ENCODE peak calls at places on chromosomes 12 and 14, in seven cellular contexts. One of them, this sample, is unnamed.

GRCh38 chr14:67358914-67359313 is 690 bp downstream of the ATP6V1D start:
- DNase-seq in psoas muscle: no peak
- DNase-seq in neural crest cell: no peak
- DNase-seq in suprapubic skin: no peak
- DNase-seq in progenitor cell of endocrine pancreas: no peak
- DNase-seq in AG04450: no peak
- DNase-seq in dorsolateral prefrontal cortex: no peak
- DNase-seq in this sample: no peak

GRCh38 chr14:79597561-79597960 is 613.7 kb downstream of the DIO2 start:
- DNase-seq in neural crest cell: no peak
- DNase-seq in psoas muscle: no peak
- DNase-seq in AG04450: no peak
- DNase-seq in dorsolateral prefrontal cortex: no peak
- DNase-seq in suprapubic skin: no peak
- DNase-seq in progenitor cell of endocrine pancreas: no peak
- DNase-seq in this sample: no peak

GRCh38 chr14:91299483-91300115 is 55.1 kb upstream of the GPR68 start:
- DNase-seq in neural crest cell: no peak
- DNase-seq in dorsolateral prefrontal cortex: no peak
- DNase-seq in suprapubic skin: no peak
- DNase-seq in AG04450: no peak
- DNase-seq in progenitor cell of endocrine pancreas: no peak
- DNase-seq in psoas muscle: no peak
- DNase-seq in this sample: no peak

GRCh38 chr14:101071493-101071891 is 168.0 kb upstream of the RTL1 start:
- DNase-seq in suprapubic skin: no peak
- DNase-seq in AG04450: no peak
- DNase-seq in dorsolateral prefrontal cortex: peak; percentile 40
- DNase-seq in neural crest cell: no peak
- DNase-seq in progenitor cell of endocrine pancreas: peak; percentile 6
- DNase-seq in psoas muscle: no peak
- DNase-seq in this sample: peak; percentile 62

GRCh38 chr14:31038521-31039166 is 12.5 kb upstream of the STRN3 start:
- DNase-seq in psoas muscle: no peak
- DNase-seq in neural crest cell: no peak
- DNase-seq in AG04450: no peak
- DNase-seq in suprapubic skin: no peak
- DNase-seq in progenitor cell of endocrine pancreas: no peak
- DNase-seq in dorsolateral prefrontal cortex: no peak
- DNase-seq in this sample: no peak

GRCh38 chr14:93977790-93978581 is 1.6 kb upstream of the ASB2 start:
- DNase-seq in dorsolateral prefrontal cortex: no peak
- DNase-seq in suprapubic skin: no peak
- DNase-seq in progenitor cell of endocrine pancreas: no peak
- DNase-seq in AG04450: no peak
- DNase-seq in psoas muscle: peak; percentile 29
- DNase-seq in neural crest cell: no peak
- DNase-seq in this sample: no peak

GRCh38 chr14:26765768-26766550 is 168.1 kb upstream of the NOVA1 start:
- DNase-seq in neural crest cell: no peak
- DNase-seq in progenitor cell of endocrine pancreas: no peak
- DNase-seq in psoas muscle: peak; percentile 53
- DNase-seq in AG04450: no peak
- DNase-seq in suprapubic skin: no peak
- DNase-seq in dorsolateral prefrontal cortex: no peak
- DNase-seq in this sample: no peak

GRCh38 chr14:96030136-96030760 is 8.9 kb upstream of the C14orf132 start:
- DNase-seq in psoas muscle: no peak
- DNase-seq in suprapubic skin: no peak
- DNase-seq in progenitor cell of endocrine pancreas: no peak
- DNase-seq in AG04450: no peak
- DNase-seq in dorsolateral prefrontal cortex: no peak
- DNase-seq in neural crest cell: no peak
- DNase-seq in this sample: no peak

GRCh38 chr12:120262852-120263724 is 2.4 kb downstream of the PXN start:
- DNase-seq in psoas muscle: peak; percentile 75
- DNase-seq in AG04450: no peak
- DNase-seq in dorsolateral prefrontal cortex: no peak
- DNase-seq in progenitor cell of endocrine pancreas: no peak
- DNase-seq in neural crest cell: no peak
- DNase-seq in suprapubic skin: no peak
- DNase-seq in this sample: no peak

GRCh38 chr14:21866479-21866878 is 192.9 kb upstream of the OR4E1 start:
- DNase-seq in progenitor cell of endocrine pancreas: no peak
- DNase-seq in AG04450: no peak
- DNase-seq in psoas muscle: no peak
- DNase-seq in neural crest cell: no peak
- DNase-seq in suprapubic skin: no peak
- DNase-seq in dorsolateral prefrontal cortex: no peak
- DNase-seq in this sample: no peak

GRCh38 chr14:104977008-104977680 is 1.0 kb downstream of the AHNAK2 start:
- DNase-seq in psoas muscle: peak; percentile 53
- DNase-seq in neural crest cell: no peak
- DNase-seq in suprapubic skin: peak; percentile 74
- DNase-seq in progenitor cell of endocrine pancreas: no peak
- DNase-seq in AG04450: no peak
- DNase-seq in dorsolateral prefrontal cortex: no peak
- DNase-seq in this sample: no peak

GRCh38 chr12:75738486-75738885 is 227.1 kb upstream of the KRR1 start:
- DNase-seq in progenitor cell of endocrine pancreas: no peak
- DNase-seq in AG04450: no peak
- DNase-seq in dorsolateral prefrontal cortex: no peak
- DNase-seq in psoas muscle: no peak
- DNase-seq in neural crest cell: no peak
- DNase-seq in suprapubic skin: no peak
- DNase-seq in this sample: no peak

DNA sequence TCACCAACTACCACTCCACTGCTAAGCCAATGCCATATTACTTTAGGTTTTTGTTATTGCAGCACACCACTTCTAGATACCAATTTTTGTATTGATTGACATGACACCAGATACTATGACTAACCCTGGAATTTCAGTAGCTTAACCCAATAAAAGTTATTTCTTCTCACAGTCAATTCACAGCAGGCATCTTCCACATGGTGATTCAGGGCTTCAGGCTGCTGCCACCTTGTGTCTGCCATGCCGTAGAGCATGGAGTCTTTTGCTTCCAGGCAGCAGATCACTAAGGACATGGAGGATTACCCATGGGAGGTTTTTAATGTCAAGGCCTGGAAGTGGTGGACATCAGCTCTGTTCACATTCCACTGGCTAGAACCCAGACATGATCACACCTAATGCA is 56.4 kb upstream of the LTA4H start:
- DNase-seq in progenitor cell of endocrine pancreas: no peak
- DNase-seq in dorsolateral prefrontal cortex: no peak
- DNase-seq in AG04450: no peak
- DNase-seq in suprapubic skin: no peak
- DNase-seq in neural crest cell: no peak
- DNase-seq in psoas muscle: no peak
- DNase-seq in this sample: no peak
- TF ChIP-seq CTCF in progenitor cell of endocrine pancreas: no peak
- TF ChIP-seq CTCF in dorsolateral prefrontal cortex: no peak
- TF ChIP-seq CTCF in AG04450: no peak
- TF ChIP-seq CTCF in suprapubic skin: no peak
- TF ChIP-seq CTCF in neural crest cell: no peak
- TF ChIP-seq CTCF in psoas muscle: no peak
- TF ChIP-seq CTCF in this sample: no peak

GRCh38 chr12:71439613-71440392 is at the start of gene LGR5:
- DNase-seq in progenitor cell of endocrine pancreas: peak; percentile 39
- DNase-seq in psoas muscle: peak; percentile 69
- DNase-seq in dorsolateral prefrontal cortex: peak; percentile 85
- DNase-seq in AG04450: no peak
- DNase-seq in neural crest cell: peak; percentile 66
- DNase-seq in suprapubic skin: peak; percentile 70
- DNase-seq in this sample: peak; percentile 77
- TF ChIP-seq CTCF in progenitor cell of endocrine pancreas: no peak
- TF ChIP-seq CTCF in psoas muscle: no peak
- TF ChIP-seq CTCF in dorsolateral prefrontal cortex: no peak
- TF ChIP-seq CTCF in AG04450: no peak
- TF ChIP-seq CTCF in neural crest cell: no peak
- TF ChIP-seq CTCF in suprapubic skin: no peak
- TF ChIP-seq CTCF in this sample: no peak

GRCh38 chr14:32381869-32382268 is 52.8 kb downstream of the AKAP6 start:
- DNase-seq in neural crest cell: no peak
- DNase-seq in psoas muscle: no peak
- DNase-seq in suprapubic skin: no peak
- DNase-seq in dorsolateral prefrontal cortex: no peak
- DNase-seq in progenitor cell of endocrine pancreas: no peak
- DNase-seq in AG04450: no peak
- DNase-seq in this sample: no peak

GRCh38 chr14:32379447-32379846 is 50.3 kb downstream of the AKAP6 start:
- DNase-seq in neural crest cell: no peak
- DNase-seq in psoas muscle: no peak
- DNase-seq in AG04450: no peak
- DNase-seq in progenitor cell of endocrine pancreas: no peak
- DNase-seq in dorsolateral prefrontal cortex: no peak
- DNase-seq in suprapubic skin: no peak
- DNase-seq in this sample: no peak

GRCh38 chr14:32384464-32384863 is 55.4 kb downstream of the AKAP6 start:
- DNase-seq in progenitor cell of endocrine pancreas: no peak
- DNase-seq in neural crest cell: no peak
- DNase-seq in suprapubic skin: no peak
- DNase-seq in AG04450: no peak
- DNase-seq in dorsolateral prefrontal cortex: no peak
- DNase-seq in psoas muscle: no peak
- DNase-seq in this sample: no peak

GRCh38 chr14:32383337-32384009 is 54.4 kb downstream of the AKAP6 start:
- DNase-seq in AG04450: no peak
- DNase-seq in neural crest cell: no peak
- DNase-seq in psoas muscle: no peak
- DNase-seq in suprapubic skin: no peak
- DNase-seq in dorsolateral prefrontal cortex: no peak
- DNase-seq in progenitor cell of endocrine pancreas: no peak
- DNase-seq in this sample: no peak

GRCh38 chr14:32382704-32383103 is 53.6 kb downstream of the AKAP6 start:
- DNase-seq in AG04450: no peak
- DNase-seq in psoas muscle: no peak
- DNase-seq in suprapubic skin: no peak
- DNase-seq in dorsolateral prefrontal cortex: no peak
- DNase-seq in neural crest cell: no peak
- DNase-seq in progenitor cell of endocrine pancreas: no peak
- DNase-seq in this sample: no peak
- TF ChIP-seq CTCF in AG04450: peak; percentile 61
- TF ChIP-seq CTCF in psoas muscle: no peak
- TF ChIP-seq CTCF in suprapubic skin: no peak
- TF ChIP-seq CTCF in dorsolateral prefrontal cortex: peak; percentile 17
- TF ChIP-seq CTCF in neural crest cell: peak; percentile 51
- TF ChIP-seq CTCF in progenitor cell of endocrine pancreas: peak; percentile 48
- TF ChIP-seq CTCF in this sample: peak; percentile 55

GRCh38 chr12:20361416-20361815 is 6.9 kb upstream of the PDE3A start:
- DNase-seq in progenitor cell of endocrine pancreas: no peak
- DNase-seq in suprapubic skin: no peak
- DNase-seq in AG04450: no peak
- DNase-seq in psoas muscle: peak; percentile 34
- DNase-seq in dorsolateral prefrontal cortex: no peak
- DNase-seq in neural crest cell: no peak
- DNase-seq in this sample: no peak

GRCh38 chr12:20367731-20368652 is at the start of gene PDE3A:
- DNase-seq in psoas muscle: peak; percentile 72
- DNase-seq in neural crest cell: peak; percentile 61
- DNase-seq in progenitor cell of endocrine pancreas: peak; percentile 67
- DNase-seq in AG04450: no peak
- DNase-seq in suprapubic skin: peak; percentile 71
- DNase-seq in dorsolateral prefrontal cortex: peak; percentile 56
- DNase-seq in this sample: peak; percentile 80

GRCh38 chr12:20366776-20367409 is 1.4 kb upstream of the PDE3A start:
- DNase-seq in suprapubic skin: no peak
- DNase-seq in AG04450: no peak
- DNase-seq in psoas muscle: no peak
- DNase-seq in progenitor cell of endocrine pancreas: no peak
- DNase-seq in neural crest cell: no peak
- DNase-seq in dorsolateral prefrontal cortex: no peak
- DNase-seq in this sample: no peak

GRCh38 chr12:20360407-20360806 is 7.9 kb upstream of the PDE3A start:
- DNase-seq in dorsolateral prefrontal cortex: no peak
- DNase-seq in progenitor cell of endocrine pancreas: no peak
- DNase-seq in neural crest cell: no peak
- DNase-seq in psoas muscle: no peak
- DNase-seq in AG04450: no peak
- DNase-seq in suprapubic skin: no peak
- DNase-seq in this sample: no peak

GRCh38 chr12:20364501-20364900 is 3.8 kb upstream of the PDE3A start:
- DNase-seq in progenitor cell of endocrine pancreas: no peak
- DNase-seq in suprapubic skin: no peak
- DNase-seq in dorsolateral prefrontal cortex: no peak
- DNase-seq in psoas muscle: no peak
- DNase-seq in neural crest cell: no peak
- DNase-seq in AG04450: no peak
- DNase-seq in this sample: no peak
- TF ChIP-seq CTCF in progenitor cell of endocrine pancreas: no peak
- TF ChIP-seq CTCF in suprapubic skin: no peak
- TF ChIP-seq CTCF in dorsolateral prefrontal cortex: no peak
- TF ChIP-seq CTCF in psoas muscle: no peak
- TF ChIP-seq CTCF in neural crest cell: no peak
- TF ChIP-seq CTCF in AG04450: no peak
- TF ChIP-seq CTCF in this sample: no peak

DNA sequence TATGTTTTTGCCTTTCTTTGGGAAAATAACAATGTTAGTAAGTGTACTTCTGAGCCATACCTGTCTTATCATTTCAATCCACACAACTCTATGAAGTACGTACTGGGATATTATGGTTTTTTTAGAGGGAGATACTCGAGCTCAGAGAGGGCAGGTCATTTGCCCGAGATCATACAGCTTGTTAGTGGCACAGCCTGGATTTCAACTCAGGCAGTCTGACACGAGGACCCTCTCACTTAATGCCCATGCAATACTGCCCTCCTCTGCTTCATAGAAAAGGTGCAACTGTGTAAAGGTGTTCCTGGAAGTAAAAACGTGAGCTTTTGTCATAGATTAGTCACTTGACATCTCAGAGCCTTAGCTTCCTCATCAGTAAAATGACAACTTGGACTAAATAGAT is 128.0 kb downstream of the NDUFA12 start:
- DNase-seq in psoas muscle: no peak
- DNase-seq in neural crest cell: no peak
- DNase-seq in suprapubic skin: no peak
- DNase-seq in dorsolateral prefrontal cortex: no peak
- DNase-seq in progenitor cell of endocrine pancreas: no peak
- DNase-seq in AG04450: no peak
- DNase-seq in this sample: no peak
- TF ChIP-seq CTCF in psoas muscle: peak; percentile 21
- TF ChIP-seq CTCF in neural crest cell: peak; percentile 48
- TF ChIP-seq CTCF in suprapubic skin: no peak
- TF ChIP-seq CTCF in dorsolateral prefrontal cortex: no peak
- TF ChIP-seq CTCF in progenitor cell of endocrine pancreas: peak; percentile 52
- TF ChIP-seq CTCF in AG04450: peak; percentile 31
- TF ChIP-seq CTCF in this sample: peak; percentile 54

This sample was measured in type B pancreatic cell.